ENCODE peak calls at places on chromosomes 12 and 14, in six cellular contexts. G is heart right ventricle, J is IMR-90, F is GM12865, K is vagina, W is epithelial cell of proximal tubule. Z is an unnamed sample.

GRCh38 chr12:78229491-78230209 is 399.0 kb downstream of the NAV3 start:
- DNase-seq in G (no peak), J (peak; percentile 52), F (peak; percentile 72), K (no peak), W (no peak), Z (no peak)

GRCh38 chr12:74890237-74890599 is 319.4 kb downstream of the KCNC2 start:
- DNase-seq in G (no peak), J (peak; percentile 92), F (peak; percentile 47), K (no peak), W (peak; percentile 73), Z (peak; percentile 19)

GRCh38 chr12:94139816-94140215 is 8.6 kb upstream of the PLXNC1 start:
- DNase-seq in G (no peak), J (no peak), F (no peak), K (no peak), W (no peak), Z (no peak)

GRCh38 chr14:21092147-21093011 is 6.1 kb downstream of the ZNF219 start:
- DNase-seq in G (peak; percentile 90), J (peak; percentile 67), F (peak; percentile 91), K (peak; percentile 86), W (no peak), Z (no peak)

GRCh38 chr12:82852529-82852928 is 165.8 kb downstream of the TMTC2 start:
- DNase-seq in G (no peak), J (no peak), F (no peak), K (no peak), W (no peak), Z (no peak)

GRCh38 chr14:28681681-28682080 is 84.9 kb upstream of the FOXG1 start:
- DNase-seq in G (no peak), J (no peak), F (no peak), K (no peak), W (no peak), Z (no peak)

GRCh38 chr14:32217301-32217700 is 14.2 kb upstream of the RNU6-8 start:
- DNase-seq in G (no peak), J (no peak), F (peak; percentile 46), K (no peak), W (no peak), Z (no peak)

GRCh38 chr14:24712374-24712773 is 78.4 kb upstream of the GZMB start:
- DNase-seq in G (no peak), J (no peak), F (no peak), K (no peak), W (no peak), Z (no peak)

GRCh38 chr12:127628655-127629054 is 638.3 kb upstream of the TMEM132C start:
- DNase-seq in G (no peak), J (peak; percentile 75), F (no peak), K (no peak), W (no peak), Z (no peak)

GRCh38 chr14:93105362-93105761 is 10.4 kb downstream of the ITPK1 start:
- DNase-seq in G (no peak), J (peak; percentile 75), F (peak; percentile 57), K (no peak), W (no peak), Z (peak; percentile 45)

GRCh38 chr14:106318700-106319099 is 792.3 kb downstream of the TMEM121 start:
- DNase-seq in G (no peak), J (no peak), F (peak; percentile 38), K (no peak), W (no peak), Z (no peak)

GRCh38 chr14:100842799-100843198 is 16.9 kb downstream of the MEG3 start:
- DNase-seq in G (no peak), J (peak; percentile 95), F (no peak), K (no peak), W (no peak), Z (peak; percentile 53)

GRCh38 chr12:111283986-111284385 is 84.9 kb downstream of the PHETA1 start:
- DNase-seq in G (no peak), J (no peak), F (no peak), K (no peak), W (no peak), Z (no peak)

GRCh38 chr12:52195065-52195730 is 3.4 kb upstream of the KRT80 start:
- DNase-seq in G (no peak), J (peak; percentile 17), F (no peak), K (no peak), W (no peak), Z (no peak)

GRCh38 chr14:56129941-56130340 is 11.7 kb downstream of the PELI2 start:
- DNase-seq in G (peak; percentile 33), J (no peak), F (no peak), K (no peak), W (no peak), Z (no peak)

GRCh38 chr14:92844220-92844619 is 50.1 kb downstream of the GOLGA5 start:
- DNase-seq in G (no peak), J (no peak), F (peak; percentile 51), K (no peak), W (no peak), Z (no peak)

GRCh38 chr14:85233756-85234545 is 296.0 kb upstream of the FLRT2 start:
- DNase-seq in G (no peak), J (peak; percentile 80), F (no peak), K (no peak), W (no peak), Z (no peak)

GRCh38 chr12:45827974-45828373 is 98.5 kb downstream of the ARID2 start:
- DNase-seq in G (no peak), J (no peak), F (no peak), K (no peak), W (no peak), Z (no peak)

GRCh38 chr12:116784238-116784612 is 46.1 kb downstream of the RNFT2 start:
- DNase-seq in G (no peak), J (no peak), F (peak; percentile 13), K (no peak), W (no peak), Z (no peak)

GRCh38 chr14:21300892-21301291 is 21.0 kb downstream of the RPGRIP1 start:
- DNase-seq in G (peak; percentile 31), J (no peak), F (peak; percentile 28), K (no peak), W (no peak), Z (no peak)

GRCh38 chr14:67474366-67474765 is 14.2 kb downstream of the TMEM229B start:
- DNase-seq in G (no peak), J (no peak), F (no peak), K (no peak), W (no peak), Z (no peak)

GRCh38 chr12:22101749-22102243 is 55.8 kb downstream of the CMAS start:
- DNase-seq in G (no peak), J (peak; percentile 89), F (peak; percentile 32), K (no peak), W (no peak), Z (peak; percentile 59)

GRCh38 chr12:78863482-78864427 is 819 bp upstream of the SYT1 start:
- DNase-seq in G (peak; percentile 11), J (peak; percentile 39), F (peak; percentile 44), K (no peak), W (no peak), Z (no peak)

GRCh38 chr14:76782885-76783566 is 21.8 kb downstream of the VASH1 start:
- DNase-seq in G (no peak), J (no peak), F (peak; percentile 42), K (peak; percentile 74), W (no peak), Z (no peak)

GRCh38 chr12:50258167-50258551 is 25.2 kb downstream of the LIMA1 start:
- DNase-seq in G (peak; percentile 25), J (no peak), F (no peak), K (no peak), W (no peak), Z (no peak)

GRCh38 chr14:98798099-98798498 is 473.9 kb downstream of the BCL11B start:
- DNase-seq in G (no peak), J (no peak), F (no peak), K (no peak), W (no peak), Z (no peak)

GRCh38 chr14:102504951-102505600 is 4.5 kb downstream of the ANKRD9 start:
- DNase-seq in G (no peak), J (no peak), F (no peak), K (no peak), W (no peak), Z (no peak)

GRCh38 chr12:12019881-12020280 is 50.9 kb upstream of the BCL2L14 start:
- DNase-seq in G (no peak), J (no peak), F (no peak), K (no peak), W (no peak), Z (no peak)

GRCh38 chr12:111840831-111841230 is 1.2 kb upstream of the MAPKAPK5 start:
- DNase-seq in G (no peak), J (no peak), F (no peak), K (no peak), W (no peak), Z (no peak)

GRCh38 chr12:4858385-4858784 is 51.3 kb upstream of the KCNA1 start:
- DNase-seq in G (peak; percentile 34), J (no peak), F (peak; percentile 43), K (no peak), W (no peak), Z (no peak)
- TF ChIP-seq CTCF in G (no peak), J (no peak), F (no peak), K (no peak), W (no peak), Z (no peak)

GRCh38 chr12:70849265-70849960 is 71.1 kb downstream of the PTPRR start:
- DNase-seq in G (no peak), J (peak; percentile 0), F (peak; percentile 2), K (no peak), W (no peak), Z (no peak)
- TF ChIP-seq CTCF in G (peak; percentile 30), J (peak; percentile 33), F (peak; percentile 11), K (no peak), W (peak; percentile 60), Z (peak; percentile 50)

GRCh38 chr14:50311337-50311973 is 574 bp downstream of the L2HGDH start:
- DNase-seq in G (no peak), J (no peak), F (no peak), K (no peak), W (no peak), Z (no peak)
- TF ChIP-seq CTCF in G (peak; percentile 50), J (peak; percentile 20), F (peak; percentile 47), K (no peak), W (peak; percentile 55), Z (peak; percentile 22)

GRCh38 chr14:96666088-96666487 is 131.1 kb upstream of the VRK1 start:
- DNase-seq in G (no peak), J (no peak), F (no peak), K (no peak), W (no peak), Z (no peak)
- TF ChIP-seq CTCF in G (no peak), J (no peak), F (no peak), K (no peak), W (no peak), Z (no peak)

Z was measured in AG09319.